ENCODE peak calls at places on chromosomes 3 and 15, in eight cellular contexts. Z is GM23338; S is kidney epithelial cell; L is PC-9; J is CD4-positive, CD25-positive, alpha-beta regulatory T cell; Q is ovary; F is small intestine; X is NT2/D1. G is an unnamed sample.

GRCh38 chr3:36904641-36905040 is 40.2 kb downstream of the TRANK1 start:
- DNase-seq in X (no peak), Z (peak; percentile 59), F (no peak), J (no peak), S (no peak), Q (no peak), L (no peak), G (no peak)

GRCh38 chr3:140898340-140899180 is 43.1 kb upstream of the SLC25A36 start:
- DNase-seq in X (no peak), F (peak; percentile 73), Q (no peak), S (peak; percentile 42), Z (peak; percentile 72), J (peak; percentile 55), L (peak; percentile 16), G (peak; percentile 77)

GRCh38 chr15:79918278-79918677 is 21.5 kb upstream of the MTHFS start:
- DNase-seq in X (no peak), S (no peak), Q (no peak), L (no peak), Z (no peak), F (no peak), J (no peak), G (no peak)

GRCh38 chr15:52528465-52529288 is at the start of gene MYO5A:
- DNase-seq in L (peak; percentile 62), F (peak; percentile 57), S (no peak), J (peak; percentile 90), Z (peak; percentile 87), X (peak; percentile 42), Q (peak; percentile 75), G (no peak)

GRCh38 chr3:172511783-172512357 is 11.4 kb downstream of the TNFSF10 start:
- DNase-seq in J (peak; percentile 51), L (no peak), X (no peak), Q (no peak), S (no peak), F (no peak), Z (no peak), G (no peak)

GRCh38 chr15:45573961-45574629 is 13.1 kb upstream of the BLOC1S6 start:
- DNase-seq in S (no peak), J (peak; percentile 17), X (peak; percentile 25), F (no peak), Z (peak; percentile 70), L (peak; percentile 23), Q (no peak), G (no peak)

GRCh38 chr3:140927711-140928110 is 13.9 kb upstream of the SLC25A36 start:
- DNase-seq in Z (no peak), S (no peak), Q (no peak), L (no peak), F (no peak), X (no peak), J (no peak), G (no peak)

GRCh38 chr3:128619146-128619890 is 31.3 kb downstream of the RPN1 start:
- DNase-seq in L (no peak), J (peak; percentile 49), Q (no peak), Z (no peak), X (no peak), S (peak; percentile 26), F (no peak), G (peak; percentile 89)

GRCh38 chr3:47394140-47394855 is 13.5 kb downstream of the PTPN23 start:
- DNase-seq in Z (no peak), J (no peak), L (peak; percentile 49), S (peak; percentile 21), Q (no peak), F (no peak), X (no peak), G (no peak)

GRCh38 chr15:65936317-65936716 is 67.0 kb downstream of the RAB11A start:
- DNase-seq in Q (no peak), Z (no peak), F (no peak), L (no peak), J (no peak), X (no peak), S (no peak), G (no peak)

GRCh38 chr15:89243046-89243690 is 611 bp upstream of the FANCI start:
- DNase-seq in X (no peak), F (no peak), Q (peak; percentile 19), S (no peak), Z (peak; percentile 22), L (no peak), J (no peak), G (peak; percentile 5)

GRCh38 chr3:127233371-127233770 is 40.4 kb downstream of the PRR23E start:
- DNase-seq in S (no peak), F (no peak), L (peak; percentile 40), Q (no peak), X (no peak), Z (peak; percentile 70), J (no peak), G (no peak)

GRCh38 chr3:71942432-71942831 is 157.5 kb upstream of the PROK2 start:
- DNase-seq in F (no peak), Q (no peak), X (no peak), J (no peak), L (no peak), S (no peak), Z (peak; percentile 42), G (no peak)

GRCh38 chr3:142355692-142356091 is 92.1 kb downstream of the XRN1 start:
- DNase-seq in Z (no peak), F (no peak), J (no peak), X (no peak), Q (no peak), L (no peak), S (no peak), G (no peak)

GRCh38 chr3:186476044-186476468 is 68.1 kb downstream of the CRYGS start:
- DNase-seq in Z (no peak), X (no peak), Q (no peak), S (no peak), F (no peak), J (no peak), L (no peak), G (no peak)

GRCh38 chr3:37197810-37198371 is 23.5 kb upstream of the LRRFIP2 start:
- DNase-seq in S (no peak), F (no peak), X (no peak), Q (no peak), Z (no peak), L (no peak), J (no peak), G (peak; percentile 36)

GRCh38 chr3:49803464-49804140 is 541 bp downstream of the INKA1 start:
- DNase-seq in S (no peak), Z (peak; percentile 76), F (peak; percentile 13), L (no peak), X (no peak), Q (no peak), J (peak; percentile 47), G (no peak)

GRCh38 chr3:12875857-12876451 is 34.6 kb upstream of the RPL32 start:
- DNase-seq in Z (peak; percentile 91), Q (peak; percentile 68), S (no peak), X (peak; percentile 43), L (peak; percentile 31), F (peak; percentile 14), J (no peak), G (no peak)

GRCh38 chr3:31505353-31506048 is 27.2 kb upstream of the STT3B start:
- DNase-seq in Z (peak; percentile 49), F (no peak), Q (no peak), L (no peak), J (peak; percentile 44), S (no peak), X (peak; percentile 18), G (no peak)
- H3K4me3 ChIP-seq in Z (peak overlapping the region; percentile 36), F (no peak overlapping the region), Q (no peak overlapping the region), L (no peak overlapping the region), J (no peak overlapping the region), S (no peak overlapping the region), X (no peak overlapping the region), G (no peak overlapping the region)

GRCh38 chr3:40805456-40805855 is 280.7 kb downstream of the ZNF621 start:
- DNase-seq in X (no peak), L (no peak), J (no peak), Q (no peak), Z (no peak), F (no peak), S (no peak), G (no peak)

GRCh38 chr3:40810813-40811212 is 286.1 kb downstream of the ZNF621 start:
- DNase-seq in X (no peak), F (no peak), Q (no peak), L (no peak), S (no peak), J (no peak), Z (no peak), G (no peak)
- H3K4me3 ChIP-seq in X (no peak overlapping the region), F (no peak overlapping the region), Q (no peak overlapping the region), L (no peak overlapping the region), S (no peak overlapping the region), J (no peak overlapping the region), Z (no peak overlapping the region), G (no peak overlapping the region)

GRCh38 chr15:84797801-84798200 is 19.4 kb upstream of the ALPK3 start:
- DNase-seq in J (no peak), Z (no peak), S (no peak), F (no peak), X (no peak), L (no peak), Q (no peak), G (no peak)

GRCh38 chr15:84797212-84797611 is 19.9 kb upstream of the ALPK3 start:
- DNase-seq in Z (no peak), Q (no peak), J (no peak), F (no peak), X (no peak), L (no peak), S (peak; percentile 57), G (peak; percentile 36)

GRCh38 chr15:84798436-84798946 is 18.7 kb upstream of the ALPK3 start:
- DNase-seq in J (no peak), X (no peak), F (no peak), Q (no peak), Z (no peak), L (no peak), S (no peak), G (no peak)

GRCh38 chr15:84800365-84800806 is 16.8 kb upstream of the ALPK3 start:
- DNase-seq in Q (no peak), F (peak; percentile 35), L (no peak), Z (no peak), X (no peak), S (no peak), J (no peak), G (no peak)

GRCh38 chr15:84799511-84800187 is 17.5 kb upstream of the ALPK3 start:
- DNase-seq in S (no peak), L (no peak), F (peak; percentile 46), Z (no peak), X (no peak), Q (no peak), J (no peak), G (no peak)
- H3K4me3 ChIP-seq in S (no peak overlapping the region), L (no peak overlapping the region), F (no peak overlapping the region), Z (no peak overlapping the region), X (no peak overlapping the region), Q (no peak overlapping the region), J (no peak overlapping the region), G (no peak overlapping the region)

GRCh38 chr15:62068787-62069170 is 2.0 kb downstream of the C2CD4A start:
- DNase-seq in F (peak; percentile 25), X (no peak), J (no peak), L (no peak), Q (no peak), S (no peak), Z (no peak), G (no peak)
- H3K4me3 ChIP-seq in F (no peak overlapping the region), X (peak overlapping the region; percentile 42), J (peak overlapping the region; percentile 63), L (peak overlapping the region; percentile 59), Q (peak overlapping the region; percentile 48), S (no peak overlapping the region), Z (peak overlapping the region; percentile 54), G (peak overlapping the region; percentile 40)

G was measured in skeletal muscle cell.